ENCODE peak calls at places on chromosomes 13 and 19, in six cellular contexts. K, Q, G, V, R and E are unnamed samples. For H3K4me1, the result is how much of the 10 kb centered on the place peaks cover.

GRCh38 chr13:35256459-35257148 is 219.9 kb downstream of the MAB21L1 start:
- DNase-seq in K (no peak), Q (no peak), R (no peak), V (no peak), G (no peak), E (no peak)

GRCh38 chr13:109272595-109273325 is 513.6 kb downstream of the IRS2 start:
- DNase-seq in K (no peak), R (no peak), V (no peak), G (peak), Q (no peak), E (no peak)

GRCh38 chr13:68551701-68552522 is 1321.8 kb upstream of the PCDH9 start:
- DNase-seq in Q (no peak), V (no peak), G (no peak), K (no peak), R (no peak), E (no peak)

GRCh38 chr13:26508885-26509284 is 48.6 kb upstream of the WASF3 start:
- DNase-seq in Q (peak), V (no peak), R (no peak), K (peak), G (peak), E (peak)

GRCh38 chr13:22235285-22235949 is 564.5 kb downstream of the FGF9 start:
- DNase-seq in Q (no peak), V (no peak), G (peak), K (no peak), R (peak), E (no peak)

GRCh38 chr13:33633701-33634525 is 184.0 kb upstream of the RFC3 start:
- DNase-seq in V (no peak), Q (no peak), K (no peak), R (no peak), G (peak), E (no peak)

GRCh38 chr13:46170268-46170667 is 11.7 kb downstream of the LCP1 start:
- DNase-seq in Q (no peak), R (no peak), G (no peak), V (no peak), K (peak), E (no peak)

GRCh38 chr13:106533101-106533939 is 2.1 kb downstream of the EFNB2 start:
- DNase-seq in K (peak), G (peak), Q (peak), R (peak), V (peak), E (peak)

GRCh38 chr13:79212064-79212619 is 193.9 kb downstream of the RBM26 start:
- DNase-seq in K (no peak), V (no peak), Q (no peak), G (no peak), R (no peak), E (no peak)

GRCh38 chr13:34039678-34040077 is 221.7 kb downstream of the RFC3 start:
- DNase-seq in V (no peak), K (no peak), Q (no peak), R (no peak), G (no peak), E (no peak)

GRCh38 chr13:41915096-41915495 is 45.8 kb downstream of the VWA8 start:
- DNase-seq in V (no peak), G (peak), R (no peak), K (no peak), Q (no peak), E (no peak)

GRCh38 chr19:48738557-48739399 is 1.6 kb downstream of the RASIP1 start:
- DNase-seq in K (peak), V (peak), Q (peak), G (peak), R (peak), E (peak)

GRCh38 chr13:98033277-98034247 is 80.1 kb downstream of the IPO5 start:
- DNase-seq in V (no peak), Q (peak), G (peak), K (no peak), R (no peak), E (peak)

GRCh38 chr19:2045501-2046045 is 5.5 kb downstream of the MKNK2 start:
- DNase-seq in Q (no peak), G (no peak), K (peak), R (no peak), V (peak), E (no peak)
- H3K4me1 ChIP-seq in Q (under half), G (under half), K (half or more), R (half or more), V (half or more), E (under half)

GRCh38 chr19:2944775-2945574 is at the start of gene ZNF77:
- DNase-seq in G (peak), Q (peak), V (peak), K (peak), R (peak), E (peak)
- TF ChIP-seq CTCF in G (no peak), Q (no peak), V (no peak), K (no peak), R (peak), E (no peak)

DNA sequence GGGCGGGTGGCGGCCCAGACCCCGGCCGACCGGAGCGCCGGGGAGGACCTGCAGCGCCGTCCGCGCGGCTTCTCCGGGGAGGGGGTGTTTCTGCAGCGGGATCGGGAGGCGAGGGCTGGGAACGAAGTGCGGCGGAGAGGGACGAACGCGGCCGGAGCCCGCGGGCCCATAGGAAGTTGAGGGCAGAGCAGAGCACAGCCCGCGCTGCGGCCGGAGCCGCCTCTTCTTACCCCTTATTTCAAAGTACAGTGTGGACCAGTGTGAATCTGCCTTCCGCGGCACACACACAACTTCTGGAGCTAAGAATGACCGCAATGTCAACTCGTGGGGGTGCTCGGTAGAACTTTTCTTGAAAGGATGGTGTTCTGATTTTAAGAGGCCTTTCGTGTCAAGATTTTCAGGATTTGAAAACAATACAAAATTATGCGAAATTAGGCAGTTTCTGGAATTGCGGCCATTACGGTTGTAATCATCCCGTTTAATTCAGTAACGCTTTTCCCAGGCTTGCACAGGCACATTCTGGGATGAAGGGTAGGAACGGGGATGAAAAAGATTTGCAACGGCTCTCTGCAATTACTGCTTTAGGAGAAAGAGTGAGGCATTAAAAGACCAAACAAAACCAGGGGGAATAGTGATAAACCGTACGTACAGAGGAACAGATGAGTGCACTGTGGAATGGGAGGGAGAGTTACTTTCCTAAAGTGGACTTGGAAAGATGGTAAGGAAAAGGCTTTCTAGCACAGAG is 845 bp downstream of the TDRD3 start:
- DNase-seq in R (peak), Q (peak), K (peak), G (peak), V (peak), E (peak)
- TF ChIP-seq POLR2A in R (no peak), Q (no peak), K (no peak), G (peak), V (no peak), E (peak)

GRCh38 chr19:42284641-42285341 is 15.7 kb downstream of the CIC start:
- DNase-seq in V (peak), G (no peak), R (no peak), K (no peak), Q (peak), E (peak)

GRCh38 chr19:42284066-42284501 is 15.0 kb downstream of the CIC start:
- DNase-seq in V (peak), R (peak), K (peak), Q (peak), G (peak), E (peak)

GRCh38 chr19:42282036-42282762 is 13.1 kb downstream of the CIC start:
- DNase-seq in V (peak), R (no peak), K (no peak), G (peak), Q (no peak), E (no peak)

GRCh38 chr19:42282810-42283247 is 13.8 kb downstream of the CIC start:
- DNase-seq in R (no peak), K (no peak), Q (no peak), G (no peak), V (no peak), E (no peak)

DNA sequence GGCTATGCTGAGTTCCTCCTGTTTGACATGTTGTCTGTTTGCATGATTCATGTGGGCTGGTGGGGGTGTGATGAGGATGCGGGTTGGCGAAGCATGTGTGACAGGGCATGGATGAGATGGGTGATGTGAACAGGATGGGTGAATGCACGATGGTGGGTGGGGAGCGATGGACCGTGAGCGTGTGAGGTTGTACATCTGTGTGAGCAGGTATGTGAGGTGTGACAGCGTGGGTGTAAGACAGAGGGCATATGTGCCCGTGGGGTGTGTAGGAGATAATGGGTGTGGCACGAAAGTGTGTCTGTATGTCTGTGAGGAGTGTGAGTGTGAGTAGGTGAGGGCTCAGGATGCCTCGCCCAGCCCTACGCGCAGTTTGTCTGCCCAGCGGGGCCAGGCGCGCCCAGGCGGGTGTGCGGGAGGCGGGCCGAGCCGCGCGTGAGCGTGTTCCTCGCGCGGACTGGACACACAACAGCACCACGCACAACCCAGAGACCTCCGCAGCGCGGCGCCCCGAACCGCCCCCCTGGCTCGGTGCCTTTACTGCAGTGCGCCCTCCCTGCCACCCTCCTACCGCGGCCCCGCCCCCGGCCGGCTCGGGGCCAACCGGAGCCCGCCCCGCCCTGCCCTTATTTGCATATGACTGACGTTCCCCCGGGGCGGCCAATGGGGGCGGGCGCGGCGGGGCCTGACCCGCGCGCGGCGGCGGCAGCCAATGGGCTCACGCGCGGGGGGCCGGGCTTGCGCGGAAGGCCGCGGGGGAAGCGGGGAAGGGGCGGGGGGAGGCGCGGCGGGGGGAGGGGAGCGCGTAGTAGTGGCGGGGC is 14.4 kb downstream of the CIC start:
- DNase-seq in R (peak), V (peak), Q (peak), K (peak), G (peak), E (peak)
- H3K4me1 ChIP-seq in R (under half), V (under half), Q (under half), K (half or more), G (under half), E (half or more)

GRCh38 chr13:92716749-92717148 is 509.9 kb upstream of the GPC6 start:
- DNase-seq in G (peak), V (no peak), K (no peak), R (no peak), Q (no peak), E (no peak)
- TF ChIP-seq CTCF in G (peak), V (no peak), K (no peak), R (no peak), Q (no peak), E (no peak)

DNA sequence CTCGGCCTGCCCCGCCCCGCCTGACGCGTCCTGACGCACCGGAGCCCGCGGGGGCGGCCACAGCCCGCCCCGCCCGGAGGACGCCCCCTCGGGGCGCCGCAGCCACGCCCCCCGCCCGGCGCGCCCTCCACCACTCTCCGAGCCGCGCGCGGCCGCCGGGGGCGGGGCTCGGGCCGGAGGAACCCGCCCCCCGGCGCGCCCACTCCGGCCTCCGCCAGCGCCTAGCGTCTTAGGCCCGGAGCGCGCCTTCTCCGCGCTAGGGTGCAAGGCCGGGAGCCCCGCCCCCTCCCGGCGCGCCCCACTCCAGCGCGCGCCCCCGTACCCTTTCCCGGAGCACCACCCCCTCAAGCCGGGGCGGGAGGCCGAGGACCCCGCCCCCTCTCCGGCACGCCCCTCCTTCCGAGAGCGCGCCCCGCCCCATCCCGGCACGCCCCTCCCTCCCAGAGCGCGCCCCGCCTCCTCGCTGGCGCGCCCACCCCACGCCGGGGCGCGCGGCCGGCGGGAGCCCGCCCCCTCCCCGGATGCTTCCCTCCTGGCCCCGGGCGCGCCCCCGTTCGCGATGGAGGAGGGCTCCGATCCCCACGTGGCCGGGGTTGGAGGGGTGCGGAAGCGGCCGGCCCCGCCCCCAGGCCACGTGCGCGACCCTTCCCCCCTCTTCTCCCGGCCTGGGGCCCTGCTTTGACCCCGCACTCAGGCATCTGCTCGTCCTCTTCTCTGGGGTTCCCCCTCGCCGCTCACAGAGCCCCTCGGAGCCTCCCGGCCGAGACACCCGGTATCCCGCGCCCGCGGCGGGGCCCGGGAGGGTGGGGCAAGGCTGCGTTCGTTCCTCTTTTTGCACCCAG is 480 bp upstream of the KLF16 start:
- DNase-seq in R (peak), Q (peak), G (peak), K (peak), V (peak), E (peak)
- TF ChIP-seq POLR2A in R (no peak), Q (peak), G (peak), K (no peak), V (no peak), E (no peak)

DNA sequence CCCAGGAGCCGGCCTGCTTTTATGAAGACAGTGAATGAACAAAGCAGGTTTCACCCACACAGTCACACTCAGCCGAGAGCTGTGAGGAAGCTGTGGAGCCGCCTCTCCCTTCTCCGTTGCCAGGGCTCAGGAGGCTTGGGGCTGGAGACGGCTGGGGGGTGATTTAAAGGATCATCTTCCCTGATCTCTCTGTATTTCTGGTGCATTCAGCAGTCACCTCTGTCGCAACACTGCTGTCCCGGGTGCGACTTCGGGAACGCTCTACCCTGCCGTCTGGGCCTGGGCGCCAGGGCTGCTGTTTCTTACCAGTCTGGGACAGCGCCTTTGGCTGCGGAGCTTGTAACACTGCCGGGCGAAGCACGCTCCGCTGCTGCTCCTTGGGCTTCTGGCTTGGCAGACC is 18.1 kb downstream of the CAPS start:
- DNase-seq in G (no peak), R (no peak), V (no peak), Q (no peak), K (no peak), E (no peak)
- H3K4me1 ChIP-seq in G (under half), R (under half), V (under half), Q (under half), K (half or more), E (under half)